ENCODE peak calls at places on chromosomes 13 and 19, in six cellular contexts. Y is RWPE1, I is right lobe of liver, G is thoracic aorta, J is neural crest cell, D is neural progenitor cell. V is an unnamed sample.

GRCh38 chr13:112446347-112446861 is 70.2 kb downstream of the SPACA7 start:
- DNase-seq in I (no peak), G (no peak), J (no peak), Y (no peak), D (no peak), V (no peak)

GRCh38 chr19:29245221-29245620 is 32.3 kb upstream of the UQCRFS1 start:
- DNase-seq in D (no peak), Y (no peak), J (no peak), I (no peak), G (no peak), V (no peak)

GRCh38 chr13:37070145-37070695 is 10.7 kb upstream of the SUPT20H start:
- DNase-seq in I (no peak), G (no peak), D (no peak), Y (no peak), J (no peak), V (no peak)

GRCh38 chr19:51116736-51117135 is 8.0 kb upstream of the SIGLEC9 start:
- DNase-seq in I (no peak), J (no peak), G (no peak), Y (no peak), D (no peak), V (no peak)

GRCh38 chr19:18298601-18299000 is 17.2 kb upstream of the JUND start:
- DNase-seq in D (no peak), Y (no peak), G (no peak), I (no peak), J (no peak), V (no peak)

GRCh38 chr13:102443234-102443633 is 41.4 kb upstream of the FGF14 start:
- DNase-seq in D (no peak), J (no peak), Y (no peak), G (no peak), I (no peak), V (no peak)

GRCh38 chr13:99415851-99416331 is 85.4 kb upstream of the TM9SF2 start:
- DNase-seq in J (no peak), I (no peak), G (no peak), Y (no peak), D (no peak), V (no peak)

GRCh38 chr13:30900952-30901749 is 4.9 kb upstream of the MEDAG start:
- DNase-seq in I (no peak), G (no peak), Y (no peak), J (no peak), D (no peak), V (no peak)

GRCh38 chr13:109155301-109155761 is 525.9 kb downstream of the MYO16 start:
- DNase-seq in J (no peak), I (no peak), Y (peak; percentile 74), D (no peak), G (no peak), V (peak; percentile 56)

GRCh38 chr13:33577037-33577436 is 240.9 kb upstream of the RFC3 start:
- DNase-seq in D (no peak), I (no peak), Y (no peak), J (no peak), G (no peak), V (no peak)

GRCh38 chr13:39692650-39693438 is 37.4 kb downstream of the COG6 start:
- DNase-seq in Y (no peak), I (no peak), G (no peak), D (no peak), J (no peak), V (no peak)

GRCh38 chr19:44570984-44571684 is 41.7 kb upstream of the CEACAM20 start:
- DNase-seq in D (peak; percentile 86), J (peak; percentile 70), Y (peak; percentile 54), G (peak; percentile 35), I (no peak), V (peak; percentile 55)

GRCh38 chr13:95128045-95128643 is 173.1 kb downstream of the ABCC4 start:
- DNase-seq in I (no peak), Y (peak; percentile 26), J (no peak), G (no peak), D (peak; percentile 21), V (no peak)

DNA sequence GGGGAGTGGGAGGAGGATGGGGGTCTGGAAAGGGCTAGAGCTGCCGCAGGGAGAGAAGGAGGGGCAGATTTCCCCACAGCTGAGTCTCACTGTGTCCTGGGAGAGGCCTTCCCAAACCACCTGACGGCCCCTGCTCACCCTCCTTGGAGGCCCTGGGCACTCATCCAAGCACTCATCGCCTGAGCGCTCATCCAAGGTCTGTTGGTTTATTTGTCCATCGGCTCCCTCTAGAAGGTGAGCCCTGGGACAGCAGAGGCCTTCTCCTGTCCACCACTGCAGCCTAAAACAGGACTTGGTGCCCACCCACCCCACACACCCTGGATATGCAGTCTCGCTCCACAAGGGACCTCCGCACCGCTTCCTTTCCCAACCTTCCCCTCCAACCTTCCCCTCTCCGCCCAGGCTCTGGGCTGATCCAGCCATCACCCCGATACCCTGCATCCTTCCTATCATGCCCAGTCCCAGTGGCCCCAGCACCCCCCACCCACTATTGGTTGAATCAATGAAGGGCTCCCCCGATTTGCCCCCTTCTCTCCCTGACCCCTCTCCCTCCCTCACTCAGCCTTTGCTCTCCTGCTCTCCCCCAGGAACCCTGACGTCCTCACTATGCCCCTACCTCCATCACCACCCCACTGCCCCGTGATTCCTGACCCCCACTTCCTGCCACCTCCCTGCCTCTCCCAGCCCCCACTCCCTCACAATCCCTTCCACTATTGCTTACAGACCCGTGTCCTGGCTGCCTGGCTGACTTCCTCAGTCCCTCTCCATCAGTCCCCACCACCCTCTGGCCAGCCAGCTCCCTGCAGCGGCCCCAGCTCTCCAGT is 1.6 kb downstream of the UBXN6 start:
- DNase-seq in J (no peak), I (no peak), Y (peak; percentile 66), G (no peak), D (peak; percentile 48), V (peak; percentile 60)
- TF ChIP-seq CTCF in J (no peak), I (no peak), Y (no peak), G (no peak), D (no peak), V (peak; percentile 7)

GRCh38 chr19:42199440-42200115 is 17.9 kb downstream of the DEDD2 start:
- DNase-seq in J (no peak), D (no peak), I (peak; percentile 56), G (no peak), Y (peak; percentile 85), V (no peak)

GRCh38 chr19:42198676-42199439 is 18.6 kb downstream of the DEDD2 start:
- DNase-seq in G (no peak), D (no peak), Y (no peak), J (no peak), I (no peak), V (no peak)

GRCh38 chr19:42201489-42202289 is 15.8 kb downstream of the DEDD2 start:
- DNase-seq in D (no peak), G (no peak), J (no peak), Y (no peak), I (no peak), V (no peak)

GRCh38 chr19:42202290-42202867 is 15.1 kb downstream of the DEDD2 start:
- DNase-seq in D (no peak), Y (no peak), G (no peak), I (no peak), J (no peak), V (no peak)

GRCh38 chr19:42200116-42200740 is 17.2 kb downstream of the DEDD2 start:
- DNase-seq in D (no peak), J (no peak), Y (no peak), I (no peak), G (no peak), V (no peak)
- TF ChIP-seq CTCF in D (no peak), J (no peak), Y (no peak), I (no peak), G (no peak), V (no peak)

GRCh38 chr19:45955905-45956608 is 17.6 kb downstream of the NOVA2 start:
- DNase-seq in G (no peak), D (no peak), Y (peak; percentile 52), I (peak; percentile 60), J (peak; percentile 43), V (no peak)
- TF ChIP-seq CTCF in G (no peak), D (no peak), Y (no peak), I (no peak), J (no peak), V (no peak)

GRCh38 chr13:98143157-98143553 is 261 bp downstream of the FARP1 start:
- DNase-seq in D (no peak), Y (no peak), G (no peak), J (peak; percentile 50), I (no peak), V (no peak)

GRCh38 chr13:98143601-98144500 is 957 bp downstream of the FARP1 start:
- DNase-seq in G (no peak), J (peak; percentile 18), I (peak; percentile 45), Y (peak; percentile 21), D (peak; percentile 63), V (no peak)

GRCh38 chr13:98141509-98141908 is 1.4 kb upstream of the FARP1 start:
- DNase-seq in Y (no peak), D (peak; percentile 12), G (no peak), I (no peak), J (no peak), V (no peak)

GRCh38 chr13:98141938-98142426 is 912 bp upstream of the FARP1 start:
- DNase-seq in Y (no peak), I (peak; percentile 48), G (no peak), J (no peak), D (peak; percentile 69), V (no peak)

GRCh38 chr13:98142427-98143156 is at the start of gene FARP1:
- DNase-seq in D (peak; percentile 94), Y (peak; percentile 64), J (peak; percentile 66), G (no peak), I (peak; percentile 89), V (peak; percentile 37)
- TF ChIP-seq CTCF in D (peak; percentile 32), Y (peak; percentile 49), J (peak; percentile 51), G (no peak), I (peak; percentile 40), V (peak; percentile 12)

GRCh38 chr19:35246466-35247096 is 2.2 kb upstream of the LSR start:
- DNase-seq in J (no peak), Y (no peak), D (no peak), G (no peak), I (no peak), V (no peak)

GRCh38 chr19:35248310-35249145 is at the start of gene LSR:
- DNase-seq in D (peak; percentile 97), G (no peak), Y (peak; percentile 98), I (peak; percentile 91), J (no peak), V (no peak)

GRCh38 chr19:35249848-35250711 is 1.3 kb downstream of the LSR start:
- DNase-seq in Y (no peak), J (no peak), I (no peak), D (no peak), G (no peak), V (no peak)

GRCh38 chr19:35249146-35249847 is 495 bp downstream of the LSR start:
- DNase-seq in J (no peak), Y (peak; percentile 45), D (peak; percentile 65), I (no peak), G (no peak), V (no peak)

DNA sequence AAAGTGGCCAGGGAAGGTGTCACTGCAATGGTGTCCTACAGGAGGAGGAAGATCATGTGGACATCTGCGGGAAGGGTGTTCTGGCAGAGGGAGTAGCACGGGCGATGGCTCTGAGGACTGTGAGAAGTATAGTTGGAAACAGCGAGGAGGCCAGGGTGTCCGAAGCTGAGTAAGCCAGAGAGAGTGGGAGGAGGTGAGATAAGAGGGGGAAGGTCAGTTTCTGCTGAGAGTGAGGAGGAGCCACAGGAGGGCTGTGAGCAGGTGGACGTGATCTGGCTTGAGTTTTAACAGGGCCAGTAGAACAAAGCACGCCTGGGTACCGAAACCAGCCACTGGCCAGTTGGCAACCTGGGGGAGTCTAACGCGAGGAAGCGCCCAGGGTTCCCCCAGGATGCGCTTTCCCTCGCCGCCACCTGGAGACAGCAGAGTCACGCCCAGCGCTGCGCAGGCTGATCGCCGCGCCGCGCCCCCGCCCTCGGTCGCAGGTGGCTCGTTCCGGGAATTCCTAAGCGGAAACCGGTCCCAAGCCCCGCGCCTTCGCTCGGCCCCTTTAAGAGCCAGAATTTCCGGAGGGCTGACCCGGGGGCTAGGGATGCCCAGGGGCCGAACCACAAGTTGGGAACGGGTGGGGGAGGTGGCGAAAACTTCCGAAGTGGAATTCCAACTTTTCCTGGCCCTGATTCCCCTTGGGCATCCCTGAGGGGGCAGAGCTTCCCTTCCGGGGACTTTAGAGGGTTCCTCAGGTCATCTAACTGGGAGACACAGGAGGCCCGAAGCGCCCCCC is 1.1 kb upstream of the LSR start:
- DNase-seq in D (peak; percentile 98), J (no peak), Y (peak; percentile 89), I (peak; percentile 85), G (no peak), V (no peak)
- TF ChIP-seq CTCF in D (peak; percentile 50), J (peak; percentile 56), Y (peak; percentile 73), I (peak; percentile 60), G (peak; percentile 31), V (no peak)